ENCODE peak calls at places on chromosomes 12 and 14, in ten cellular contexts. H is GM12878, T is gastrocnemius medialis, Z is body of pancreas, B is K562, G is HepG2, L is heart left ventricle, A is A549, V is HCT116, Q is upper lobe of left lung. I is an unnamed sample.

GRCh38 chr12:6465467-6466183 is 4.9 kb downstream of the VAMP1 start:
- ATAC-seq in H (no peak), T (peak; percentile 38), Z (peak; percentile 69), B (peak; percentile 70), G (peak; percentile 42), L (no peak), A (peak; percentile 48), V (peak; percentile 64), Q (peak; percentile 74), I (peak; percentile 62)

GRCh38 chr12:71721781-71722511 is 32.7 kb upstream of the RAB21 start:
- ATAC-seq in H (no peak), T (no peak), Z (peak; percentile 83), B (peak; percentile 91), G (no peak), L (peak; percentile 89), A (no peak), V (no peak), Q (no peak), I (peak; percentile 34)

GRCh38 chr14:53055003-53055402 is 98.1 kb downstream of the DDHD1 start:
- ATAC-seq in H (peak; percentile 90), T (peak; percentile 74), Z (peak; percentile 67), B (peak; percentile 76), G (peak; percentile 65), L (peak; percentile 51), A (peak; percentile 77), V (peak; percentile 79), Q (peak; percentile 90), I (peak; percentile 57)

GRCh38 chr14:100190126-100190525 is 30.7 kb upstream of the DEGS2 start:
- ATAC-seq in H (no peak), T (no peak), Z (no peak), B (no peak), G (no peak), L (no peak), A (no peak), V (no peak), Q (no peak), I (no peak)

GRCh38 chr12:54401127-54401526 is 16.6 kb upstream of the ZNF385A start:
- ATAC-seq in H (peak; percentile 16), T (no peak), Z (no peak), B (peak; percentile 26), G (no peak), L (no peak), A (no peak), V (no peak), Q (no peak), I (no peak)

GRCh38 chr12:44296624-44297197 is 460.8 kb downstream of the TMEM117 start:
- ATAC-seq in H (no peak), T (no peak), Z (no peak), B (no peak), G (peak; percentile 100), L (no peak), A (no peak), V (no peak), Q (no peak), I (no peak)

GRCh38 chr14:82710257-82710841 is 1176.7 kb upstream of the SEL1L start:
- ATAC-seq in H (peak; percentile 87), T (no peak), Z (peak; percentile 71), B (no peak), G (peak; percentile 71), L (no peak), A (no peak), V (no peak), Q (peak; percentile 69), I (no peak)

GRCh38 chr12:51797301-51797700 is 51.2 kb downstream of the FIGNL2 start:
- ATAC-seq in H (no peak), T (no peak), Z (no peak), B (no peak), G (no peak), L (no peak), A (no peak), V (no peak), Q (no peak), I (no peak)

GRCh38 chr14:20848955-20849570 is 42.1 kb upstream of the RNASE3 start:
- ATAC-seq in H (no peak), T (no peak), Z (peak; percentile 38), B (peak; percentile 37), G (peak; percentile 33), L (no peak), A (peak; percentile 75), V (peak; percentile 63), Q (peak; percentile 36), I (no peak)

GRCh38 chr14:105331575-105332351 is 17.2 kb downstream of the PACS2 start:
- ATAC-seq in H (no peak), T (no peak), Z (no peak), B (no peak), G (no peak), L (no peak), A (no peak), V (no peak), Q (no peak), I (no peak)

GRCh38 chr12:95066091-95066855 is 7.1 kb downstream of the NR2C1 start:
- ATAC-seq in H (no peak), T (no peak), Z (no peak), B (no peak), G (no peak), L (no peak), A (no peak), V (no peak), Q (no peak), I (no peak)

GRCh38 chr14:20295067-20295466 is 10.7 kb downstream of the TTC5 start:
- ATAC-seq in H (peak; percentile 99), T (no peak), Z (no peak), B (no peak), G (no peak), L (no peak), A (no peak), V (no peak), Q (no peak), I (no peak)

GRCh38 chr12:128137140-128137539 is 129.8 kb upstream of the TMEM132C start:
- ATAC-seq in H (peak; percentile 45), T (no peak), Z (no peak), B (no peak), G (no peak), L (no peak), A (no peak), V (no peak), Q (no peak), I (no peak)

GRCh38 chr14:80523518-80524117 is 312.3 kb upstream of the DIO2 start:
- ATAC-seq in H (no peak), T (no peak), Z (no peak), B (no peak), G (no peak), L (no peak), A (no peak), V (no peak), Q (no peak), I (no peak)

GRCh38 chr12:92369643-92370042 is 224.0 kb upstream of the BTG1 start:
- ATAC-seq in H (no peak), T (no peak), Z (no peak), B (no peak), G (no peak), L (no peak), A (no peak), V (no peak), Q (peak; percentile 70), I (peak; percentile 31)

GRCh38 chr14:69612014-69612758 is 790 bp downstream of the SUSD6 start:
- ATAC-seq in H (peak; percentile 17), T (peak; percentile 47), Z (peak; percentile 31), B (peak; percentile 5), G (peak; percentile 41), L (no peak), A (peak; percentile 76), V (peak; percentile 38), Q (peak; percentile 26), I (no peak)
- TF ChIP-seq POLR2A in H (peak; percentile 21), T (no peak), Z (no peak), B (no peak), G (no peak), L (no peak), A (no peak), V (no peak), Q (no peak), I (no peak)

DNA sequence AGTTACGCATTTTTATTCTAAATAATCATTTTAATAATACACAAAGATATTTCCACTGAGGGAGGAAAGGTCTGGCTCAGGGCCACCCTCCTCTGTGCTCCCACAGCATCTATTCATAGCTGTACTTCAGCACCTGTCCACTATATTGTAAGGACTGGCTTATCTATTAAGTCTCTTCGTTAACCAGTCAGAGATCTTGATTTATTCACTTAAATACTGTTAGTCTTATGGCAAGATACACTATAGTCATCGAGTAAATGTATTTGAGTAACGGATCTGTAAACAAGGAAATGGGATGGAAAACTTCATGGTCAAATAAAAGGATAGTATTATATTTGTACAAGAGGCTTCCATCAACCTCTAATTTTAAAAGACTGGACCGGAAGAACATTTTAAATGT is 54.6 kb downstream of the SPTLC2 start:
- ATAC-seq in H (no peak), T (no peak), Z (no peak), B (no peak), G (no peak), L (no peak), A (no peak), V (no peak), Q (no peak), I (no peak)
- H3K27ac ChIP-seq in H (no peak overlapping the region), T (no peak overlapping the region), Z (no peak overlapping the region), B (no peak overlapping the region), G (no peak overlapping the region), L (no peak overlapping the region), A (no peak overlapping the region), V (no peak overlapping the region), Q (no peak overlapping the region), I (no peak overlapping the region)

GRCh38 chr14:65412189-65412846 is at the start of gene FUT8:
- ATAC-seq in H (peak; percentile 89), T (peak; percentile 77), Z (peak; percentile 89), B (peak; percentile 90), G (peak; percentile 92), L (peak; percentile 93), A (peak; percentile 85), V (peak; percentile 86), Q (peak; percentile 95), I (peak; percentile 96)
- TF ChIP-seq POLR2A in H (peak; percentile 90), T (peak; percentile 55), Z (peak; percentile 91), B (no peak), G (peak; percentile 70), L (peak; percentile 83), A (peak; percentile 96), V (peak; percentile 69), Q (peak; percentile 68), I (peak; percentile 69)

GRCh38 chr12:109121346-109121880 is 5.0 kb downstream of the ACACB start:
- ATAC-seq in H (no peak), T (no peak), Z (no peak), B (no peak), G (peak; percentile 17), L (no peak), A (no peak), V (no peak), Q (no peak), I (no peak)
- H3K27ac ChIP-seq in H (no peak overlapping the region), T (peak overlapping the region; percentile 99), Z (no peak overlapping the region), B (no peak overlapping the region), G (no peak overlapping the region), L (no peak overlapping the region), A (no peak overlapping the region), V (no peak overlapping the region), Q (no peak overlapping the region), I (no peak overlapping the region)